ENCODE peak calls at places on chromosomes 12 and 14, in six cellular contexts. N, J, E, H, V and Q are unnamed samples.

GRCh38 chr14:100747021-100747586 is 20.4 kb downstream of the DLK1 start:
- DNase-seq in N (peak), J (no peak), H (no peak), V (peak), E (peak), Q (no peak)

GRCh38 chr14:96102071-96102856 is 63.1 kb downstream of the C14orf132 start:
- DNase-seq in H (no peak), V (no peak), J (no peak), E (peak), N (no peak), Q (peak)

GRCh38 chr12:114163766-114164165 is 197.6 kb upstream of the RBM19 start:
- DNase-seq in N (no peak), H (no peak), J (no peak), E (peak), V (no peak), Q (peak)

GRCh38 chr14:22572562-22573058 is 16.4 kb downstream of the DAD1 start:
- DNase-seq in H (no peak), V (peak), J (no peak), E (peak), N (no peak), Q (peak)

GRCh38 chr12:121532503-121533390 is 48.1 kb downstream of the KDM2B start:
- DNase-seq in H (no peak), N (no peak), J (no peak), V (peak), E (peak), Q (no peak)

GRCh38 chr12:42296503-42297109 is 29.3 kb downstream of the ZCRB1 start:
- DNase-seq in H (no peak), E (no peak), J (no peak), V (peak), N (no peak), Q (peak)

GRCh38 chr14:61355892-61356325 is 34.5 kb downstream of the PRKCH start:
- DNase-seq in N (peak), V (no peak), J (no peak), E (peak), H (peak), Q (peak)

GRCh38 chr14:64795921-64796320 is 83.8 kb downstream of the SPTB start:
- DNase-seq in V (no peak), E (no peak), J (no peak), N (no peak), H (no peak), Q (no peak)

GRCh38 chr12:132154341-132154761 is 10.1 kb downstream of the NOC4L start:
- DNase-seq in N (no peak), H (no peak), J (no peak), V (no peak), E (no peak), Q (peak)

GRCh38 chr14:92928258-92928629 is 5.3 kb downstream of the CHGA start:
- DNase-seq in H (no peak), V (no peak), N (no peak), E (no peak), J (no peak), Q (no peak)

DNA sequence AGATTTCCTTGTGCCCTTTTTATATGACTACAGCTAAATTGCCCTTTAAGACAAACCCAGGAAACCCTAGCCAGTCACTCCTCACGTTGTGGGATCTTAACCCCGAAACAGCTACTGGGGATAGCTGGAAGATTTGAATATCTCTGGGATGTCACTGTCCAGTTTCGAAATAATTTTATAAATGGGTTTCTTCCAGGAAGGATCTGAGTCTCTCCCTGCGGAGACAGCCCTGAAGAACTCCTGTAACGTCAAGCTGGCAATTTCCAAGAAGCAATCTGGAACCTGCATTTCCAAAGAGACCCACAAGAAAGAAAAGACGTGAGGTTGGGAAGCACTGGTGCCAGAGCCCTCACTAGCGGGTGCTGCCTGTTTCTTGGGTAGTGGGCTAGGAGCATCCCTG is 20.9 kb downstream of the PROX2 start:
- DNase-seq in N (no peak), E (no peak), J (no peak), V (no peak), H (no peak), Q (no peak)
- H2BK15ac ChIP-seq in N (no peak), E (no peak), J (no peak), V (no peak), H (no peak), Q (no peak)

DNA sequence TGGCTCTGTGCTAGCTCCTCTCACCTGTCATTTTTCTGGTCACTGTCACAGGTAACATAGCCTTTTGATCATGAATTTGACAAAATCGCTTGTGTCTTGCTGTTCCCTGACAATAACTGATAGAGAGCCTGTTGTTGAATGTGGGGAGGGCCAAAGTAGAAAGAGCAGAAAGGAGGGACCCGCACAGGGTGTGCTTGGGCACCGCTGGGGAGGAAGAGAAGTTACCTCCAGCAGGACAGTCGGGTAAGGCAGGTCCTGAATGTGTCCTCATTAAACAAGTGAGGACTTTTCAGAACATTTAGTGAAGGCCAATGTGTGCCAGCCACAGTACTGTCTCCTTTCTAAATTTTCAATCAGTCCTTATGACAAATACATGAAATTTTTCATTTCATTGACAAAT is at the start of gene RNASE12:
- DNase-seq in N (no peak), H (no peak), J (no peak), V (no peak), E (no peak), Q (no peak)
- H3K18ac ChIP-seq in N (no peak), H (no peak), J (no peak), V (no peak), E (no peak), Q (no peak)

DNA sequence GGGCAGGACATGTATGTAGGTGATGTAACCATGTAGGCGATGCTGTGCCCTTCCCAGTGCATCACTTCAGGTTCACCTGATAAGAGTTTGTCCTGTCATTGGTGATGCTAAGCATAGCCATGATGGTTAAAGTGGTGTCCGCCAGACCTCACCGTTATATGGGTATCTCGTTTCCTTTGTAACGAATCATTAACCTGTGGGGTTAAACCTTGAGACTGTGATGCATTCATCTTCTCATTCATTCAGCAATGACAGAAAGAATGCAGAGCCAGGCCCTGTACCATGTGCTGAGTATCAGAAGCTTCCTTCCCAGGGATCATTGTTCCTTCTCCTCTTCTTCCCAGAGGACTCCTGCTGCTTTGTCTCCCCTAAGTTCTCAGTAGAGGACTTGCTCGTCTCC is 84.8 kb downstream of the CCDC60 start:
- DNase-seq in N (no peak), V (no peak), E (no peak), J (no peak), H (no peak), Q (no peak)
- H2BK15ac ChIP-seq in N (no peak), V (no peak), E (no peak), J (no peak), H (no peak), Q (no peak)

GRCh38 chr12:108832730-108833354 is 24.5 kb downstream of the SSH1 start:
- DNase-seq in J (no peak), N (no peak), H (no peak), V (peak), E (peak), Q (peak)
- H3K18ac ChIP-seq in J (no peak), N (no peak), H (no peak), V (peak), E (peak), Q (no peak)

DNA sequence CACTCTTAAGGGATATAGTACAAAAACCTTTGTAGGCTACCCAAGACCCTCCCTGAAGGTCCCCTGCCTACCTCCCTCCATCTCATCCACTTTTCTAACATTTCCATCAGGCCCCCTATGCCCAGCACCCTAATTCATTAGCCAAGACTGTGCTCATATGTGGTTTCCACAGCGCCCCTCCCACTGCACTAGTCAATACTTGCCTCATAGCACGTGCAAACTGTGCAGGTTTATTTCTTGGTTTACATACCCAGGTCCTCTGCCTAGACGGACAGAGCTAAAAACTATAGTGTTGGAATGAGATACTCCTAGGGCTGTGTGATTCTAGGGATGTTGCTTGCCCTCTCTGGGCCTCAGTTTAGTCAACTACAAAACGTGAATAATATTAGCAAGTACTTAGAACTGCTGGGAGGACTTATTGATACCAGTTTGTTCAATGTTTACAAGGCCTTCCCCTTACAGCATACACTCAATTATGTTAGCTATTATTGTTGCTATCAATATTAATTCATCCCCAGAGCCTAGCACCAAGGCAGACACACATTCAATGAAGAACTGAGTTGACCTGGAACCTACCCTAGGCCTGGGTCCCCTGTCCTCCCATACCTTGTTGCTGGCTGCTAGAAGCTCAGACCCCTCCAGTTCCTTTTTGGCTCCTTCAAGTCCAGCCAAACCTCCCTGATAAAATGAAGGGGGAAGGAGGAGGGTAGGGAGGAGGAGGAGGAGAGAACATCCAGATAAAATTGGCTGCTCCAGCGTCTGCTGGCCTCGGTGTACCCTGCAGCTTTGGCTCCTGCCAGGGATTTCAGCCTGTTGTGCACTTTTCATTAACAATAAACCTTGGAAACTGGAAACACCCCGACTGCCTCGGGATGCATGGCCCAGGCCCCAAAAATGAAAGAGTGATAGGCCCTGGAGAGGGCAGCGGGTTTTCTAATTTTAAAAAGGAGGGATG is 50.2 kb downstream of the NUAK1 start:
- DNase-seq in H (no peak), V (no peak), N (no peak), E (no peak), J (no peak), Q (no peak)
- H2BK15ac ChIP-seq in H (no peak), V (no peak), N (no peak), E (no peak), J (no peak), Q (no peak)

GRCh38 chr14:103108749-103109207 is 14.3 kb downstream of the EXOC3L4 start:
- DNase-seq in E (peak), N (peak), H (no peak), J (no peak), V (peak), Q (peak)
- H3K18ac ChIP-seq in E (peak), N (peak), H (peak), J (peak), V (peak), Q (no peak)

GRCh38 chr12:54044425-54045093 is 9.1 kb upstream of the HOXC4 start:
- DNase-seq in V (no peak), J (no peak), H (no peak), N (no peak), E (no peak), Q (no peak)
- H2BK15ac ChIP-seq in V (no peak), J (no peak), H (no peak), N (no peak), E (no peak), Q (no peak)

DNA sequence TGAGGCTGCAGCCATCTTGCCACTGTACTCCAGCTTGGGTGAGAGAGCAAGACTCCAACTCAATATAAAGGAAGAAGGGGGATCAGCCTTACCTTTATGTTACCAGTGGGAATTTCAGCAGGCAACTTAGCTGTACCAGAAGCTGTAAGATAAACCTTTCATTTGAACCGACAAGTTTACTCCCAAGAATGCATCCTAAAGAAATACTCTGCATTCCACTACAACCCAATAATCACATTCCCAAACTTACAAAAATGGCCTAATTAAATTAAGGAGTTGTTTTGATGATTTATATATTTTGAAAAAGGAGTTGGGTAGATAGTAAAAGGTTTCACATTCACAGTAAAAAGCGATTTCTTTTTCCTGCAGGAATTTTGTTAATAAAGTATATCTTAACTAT is 241.4 kb downstream of the TTC8 start:
- DNase-seq in J (no peak), H (no peak), E (no peak), V (no peak), N (no peak), Q (peak)
- H3K18ac ChIP-seq in J (no peak), H (no peak), E (no peak), V (no peak), N (no peak), Q (no peak)

GRCh38 chr12:14482361-14482760 is 85.3 kb downstream of the PLBD1 start:
- DNase-seq in E (no peak), N (no peak), J (no peak), V (no peak), H (no peak), Q (peak)
- H2BK15ac ChIP-seq in E (no peak), N (no peak), J (no peak), V (no peak), H (no peak), Q (no peak)

GRCh38 chr14:54739514-54739913 is 163.1 kb downstream of the GCH1 start:
- DNase-seq in E (no peak), J (no peak), H (no peak), V (no peak), N (no peak), Q (no peak)
- H3K18ac ChIP-seq in E (no peak), J (no peak), H (no peak), V (no peak), N (no peak), Q (no peak)